ENCODE peak calls at places on chromosomes 7 and 10, in nine cellular contexts. O is tibial nerve, I is ovary, R is HepG2, A is upper lobe of left lung, W is transverse colon, P is SK-N-SH, L is suprapubic skin, V is esophagus muscularis mucosa. E is an unnamed sample.
A peak's percentile ranks its signal among the peaks of the same experiment; 100 is the strongest.

GRCh38 chr10:113493195-113493594 is 59.7 kb upstream of the HABP2 start:
- DNase-seq in O (no peak), I (no peak), R (no peak), A (no peak), W (no peak), P (no peak), L (no peak), V (no peak), E (no peak)

GRCh38 chr10:127563718-127564553 is 14.8 kb downstream of the NPS start:
- DNase-seq in O (no peak), I (no peak), R (no peak), A (peak; percentile 37), W (peak; percentile 21), P (peak; percentile 61), L (no peak), V (no peak), E (no peak)

GRCh38 chr7:27605689-27606269 is 56.9 kb downstream of the HIBADH start:
- DNase-seq in O (peak; percentile 6), I (no peak), R (peak; percentile 39), A (no peak), W (no peak), P (no peak), L (no peak), V (no peak), E (no peak)

GRCh38 chr7:29328050-29328449 is 133.5 kb downstream of the CHN2 start:
- DNase-seq in O (no peak), I (no peak), R (peak; percentile 53), A (no peak), W (no peak), P (no peak), L (no peak), V (no peak), E (no peak)

GRCh38 chr10:8278099-8278498 is 223.6 kb downstream of the GATA3 start:
- DNase-seq in O (no peak), I (no peak), R (no peak), A (no peak), W (no peak), P (no peak), L (no peak), V (peak; percentile 34), E (no peak)

GRCh38 chr10:36534471-36535002 is 590.9 kb upstream of the ANKRD30A start:
- DNase-seq in O (no peak), I (no peak), R (no peak), A (no peak), W (no peak), P (no peak), L (no peak), V (no peak), E (no peak)

GRCh38 chr7:111486472-111487142 is 75.7 kb downstream of the IMMP2L start:
- DNase-seq in O (peak; percentile 55), I (no peak), R (peak; percentile 41), A (no peak), W (no peak), P (peak; percentile 74), L (no peak), V (no peak), E (no peak)

GRCh38 chr7:83755526-83755925 is 106.6 kb upstream of the SEMA3E start:
- DNase-seq in O (no peak), I (no peak), R (no peak), A (no peak), W (no peak), P (no peak), L (no peak), V (no peak), E (no peak)

GRCh38 chr7:147509052-147509480 is 1081.5 kb upstream of the C7orf33 start:
- DNase-seq in O (no peak), I (no peak), R (no peak), A (no peak), W (no peak), P (no peak), L (no peak), V (no peak), E (no peak)

GRCh38 chr7:133253522-133253882 is 624 bp downstream of the EXOC4 start:
- DNase-seq in O (peak; percentile 5), I (no peak), R (peak; percentile 22), A (no peak), W (peak; percentile 13), P (no peak), L (no peak), V (no peak), E (no peak)

GRCh38 chr7:23462846-23463245 is 7.4 kb downstream of the IGF2BP3 start:
- DNase-seq in O (peak; percentile 31), I (no peak), R (no peak), A (no peak), W (no peak), P (peak; percentile 48), L (no peak), V (no peak), E (no peak)

GRCh38 chr10:9608592-9608991 is 1409.1 kb upstream of the CELF2 start:
- DNase-seq in O (no peak), I (no peak), R (no peak), A (no peak), W (no peak), P (no peak), L (no peak), V (no peak), E (no peak)

GRCh38 chr7:85887133-85887532 is 700.3 kb upstream of the SEMA3D start:
- DNase-seq in O (no peak), I (no peak), R (no peak), A (no peak), W (no peak), P (no peak), L (no peak), V (no peak), E (no peak)

GRCh38 chr10:7538970-7539694 is 127.6 kb downstream of the ITIH5 start:
- DNase-seq in O (no peak), I (no peak), R (no peak), A (no peak), W (no peak), P (no peak), L (peak; percentile 29), V (no peak), E (no peak)

GRCh38 chr10:47278152-47278473 is 21.9 kb upstream of the GDF10 start:
- DNase-seq in O (no peak), I (no peak), R (no peak), A (no peak), W (peak; percentile 54), P (no peak), L (no peak), V (no peak), E (no peak)

GRCh38 chr10:69344591-69345244 is 66.4 kb downstream of the HK1 start:
- DNase-seq in O (no peak), I (no peak), R (no peak), A (no peak), W (no peak), P (no peak), L (no peak), V (no peak), E (no peak)

DNA sequence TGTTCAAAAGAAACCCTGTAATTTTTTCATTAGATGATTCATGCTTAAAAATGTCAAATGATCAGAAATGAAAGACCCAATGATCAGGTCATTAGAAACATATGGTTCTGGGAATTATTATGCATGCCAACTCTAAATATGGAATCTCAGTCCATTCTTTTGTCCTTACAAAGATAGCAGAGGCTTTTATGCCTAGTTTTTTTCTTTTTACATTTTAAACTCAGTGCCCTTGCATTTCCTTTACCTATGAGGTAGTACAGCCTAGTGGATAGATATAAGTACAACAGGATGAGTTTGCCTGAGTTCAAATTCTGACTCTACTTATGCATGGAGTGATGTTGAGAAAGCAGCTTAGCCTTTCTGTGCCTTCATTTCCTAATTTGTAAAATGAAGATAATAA is 392.9 kb downstream of the SUGCT start:
- DNase-seq in O (no peak), I (no peak), R (no peak), A (no peak), W (no peak), P (no peak), L (no peak), V (no peak), E (no peak)
- TF ChIP-seq CTCF in O (no peak), I (no peak), R (no peak), A (no peak), W (no peak), P (peak; percentile 60), L (no peak), V (no peak), E (no peak)

GRCh38 chr10:54434782-54435181 is 366.2 kb downstream of the PCDH15 start:
- DNase-seq in O (no peak), I (no peak), R (no peak), A (no peak), W (no peak), P (no peak), L (no peak), V (no peak), E (no peak)
- TF ChIP-seq EP300 in O (no peak), I (no peak), R (no peak), A (no peak), W (no peak), P (no peak), L (no peak), V (no peak), E (no peak)

GRCh38 chr7:195830-196128 is 3.4 kb downstream of the FAM20C start:
- DNase-seq in O (no peak), I (no peak), R (no peak), A (no peak), W (no peak), P (no peak), L (no peak), V (no peak), E (no peak)
- H3K4me3 ChIP-seq in O (no peak overlapping the region), I (no peak overlapping the region), R (peak overlapping the region; percentile 91), A (no peak overlapping the region), W (no peak overlapping the region), P (no peak overlapping the region), L (peak overlapping the region; percentile 82), V (peak overlapping the region; percentile 91), E (peak overlapping the region; percentile 85)

DNA sequence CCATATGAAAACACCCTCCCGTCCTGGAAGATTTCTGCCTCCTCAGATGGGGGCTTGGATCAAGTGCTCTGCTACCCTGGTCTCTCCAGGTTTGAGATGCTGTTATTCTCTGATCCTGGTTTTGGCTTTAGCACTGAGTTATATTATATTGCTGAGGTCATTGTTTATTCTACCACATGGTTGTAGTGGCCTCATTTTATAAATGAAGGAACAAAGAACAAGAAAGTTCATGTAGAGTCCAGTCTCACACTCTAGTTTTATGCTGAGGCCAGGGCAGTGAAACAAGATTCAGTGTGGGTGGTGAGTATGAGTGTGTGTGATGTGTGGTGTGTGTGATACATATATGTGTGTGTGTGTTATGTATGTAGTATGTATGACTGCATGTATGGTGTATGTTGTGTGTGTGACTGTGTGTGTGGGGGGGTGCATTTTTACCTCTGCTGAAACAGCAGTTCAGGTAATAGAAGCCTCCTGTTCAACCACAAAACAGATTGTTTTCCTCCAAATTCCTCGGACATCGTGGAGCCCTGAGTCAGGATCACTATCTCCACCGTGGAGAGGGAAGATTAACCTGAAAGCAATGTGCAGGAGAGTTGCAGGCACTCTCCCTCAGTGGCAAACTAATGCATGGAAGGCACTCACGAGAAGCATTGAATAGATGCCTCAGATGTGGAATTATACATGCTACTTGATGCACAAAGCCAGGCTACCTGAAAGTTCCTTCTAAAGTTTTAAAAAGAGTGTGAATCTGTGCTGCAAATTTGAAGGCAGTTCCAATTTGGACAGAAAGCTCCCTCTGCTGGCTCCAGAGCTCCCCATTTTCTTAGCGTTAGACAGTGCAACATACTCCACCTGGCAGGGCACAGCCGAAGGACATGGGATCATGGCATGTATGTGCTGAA is 80.6 kb downstream of the C7orf25 start:
- DNase-seq in O (peak; percentile 61), I (peak; percentile 60), R (peak; percentile 5), A (peak; percentile 61), W (peak; percentile 20), P (no peak), L (no peak), V (no peak), E (peak; percentile 80)
- TF ChIP-seq CTCF in O (peak; percentile 56), I (peak; percentile 63), R (peak; percentile 59), A (no peak), W (peak; percentile 60), P (peak; percentile 67), L (peak; percentile 19), V (peak; percentile 75), E (peak; percentile 76)

E was measured in sigmoid colon.